ENCODE peak calls at places on chromosomes 16 and 17, in five cellular contexts. One of them, this sample, is unnamed.

GRCh38 chr17:10177131-10177920 is 21.1 kb downstream of the GAS7 start:
- DNase-seq in left lung: no peak
- DNase-seq in esophagus squamous epithelium: no peak
- DNase-seq in tibial artery: no peak
- DNase-seq in Panc1: no peak
- DNase-seq in this sample: no peak

GRCh38 chr16:66035096-66035495 is 331.4 kb upstream of the CDH5 start:
- DNase-seq in left lung: no peak
- DNase-seq in esophagus squamous epithelium: no peak
- DNase-seq in tibial artery: no peak
- DNase-seq in Panc1: no peak
- DNase-seq in this sample: no peak

GRCh38 chr16:11736903-11737302 is 5.8 kb downstream of the TXNDC11 start:
- DNase-seq in left lung: no peak
- DNase-seq in esophagus squamous epithelium: no peak
- DNase-seq in tibial artery: no peak
- DNase-seq in Panc1: no peak
- DNase-seq in this sample: no peak

GRCh38 chr16:11484691-11485258 is 101.9 kb downstream of the LITAF start:
- DNase-seq in left lung: no peak
- DNase-seq in esophagus squamous epithelium: no peak
- DNase-seq in tibial artery: no peak
- DNase-seq in Panc1: no peak
- DNase-seq in this sample: no peak

GRCh38 chr17:79027274-79027924 is 3.4 kb downstream of the C1QTNF1 start:
- DNase-seq in left lung: no peak
- DNase-seq in esophagus squamous epithelium: no peak
- DNase-seq in tibial artery: peak; percentile 67
- DNase-seq in Panc1: no peak
- DNase-seq in this sample: peak; percentile 97

GRCh38 chr16:46884513-46885293 is 541 bp downstream of the GPT2 start:
- DNase-seq in left lung: peak; percentile 84
- DNase-seq in esophagus squamous epithelium: no peak
- DNase-seq in tibial artery: no peak
- DNase-seq in Panc1: no peak
- DNase-seq in this sample: no peak

GRCh38 chr16:19710191-19710908 is 7.7 kb downstream of the KNOP1 start:
- DNase-seq in left lung: no peak
- DNase-seq in esophagus squamous epithelium: no peak
- DNase-seq in tibial artery: no peak
- DNase-seq in Panc1: no peak
- DNase-seq in this sample: no peak

GRCh38 chr16:20846030-20846429 is 39.7 kb downstream of the REXO5 start:
- DNase-seq in left lung: no peak
- DNase-seq in esophagus squamous epithelium: no peak
- DNase-seq in tibial artery: no peak
- DNase-seq in Panc1: no peak
- DNase-seq in this sample: no peak

GRCh38 chr16:48126801-48127644 is 28.8 kb downstream of the ABCC12 start:
- DNase-seq in left lung: peak; percentile 81
- DNase-seq in esophagus squamous epithelium: no peak
- DNase-seq in tibial artery: no peak
- DNase-seq in Panc1: peak; percentile 91
- DNase-seq in this sample: peak; percentile 48

GRCh38 chr17:1259910-1260389 is 10.3 kb upstream of the BHLHA9 start:
- DNase-seq in left lung: no peak
- DNase-seq in esophagus squamous epithelium: no peak
- DNase-seq in tibial artery: no peak
- DNase-seq in Panc1: no peak
- DNase-seq in this sample: no peak

GRCh38 chr16:63447121-63447520 is 1410.9 kb upstream of the CDH8 start:
- DNase-seq in left lung: no peak
- DNase-seq in esophagus squamous epithelium: no peak
- DNase-seq in tibial artery: no peak
- DNase-seq in Panc1: no peak
- DNase-seq in this sample: no peak

GRCh38 chr16:57619133-57619605 is 9.3 kb upstream of the ADGRG1 start:
- DNase-seq in left lung: no peak
- DNase-seq in esophagus squamous epithelium: no peak
- DNase-seq in tibial artery: no peak
- DNase-seq in Panc1: no peak
- DNase-seq in this sample: peak; percentile 4

GRCh38 chr17:71963341-71963740 is 157.5 kb upstream of the SOX9 start:
- DNase-seq in left lung: no peak
- DNase-seq in esophagus squamous epithelium: no peak
- DNase-seq in tibial artery: no peak
- DNase-seq in Panc1: no peak
- DNase-seq in this sample: no peak

GRCh38 chr17:31916496-31917064 is 15.1 kb upstream of the UTP6 start:
- DNase-seq in left lung: no peak
- DNase-seq in esophagus squamous epithelium: no peak
- DNase-seq in tibial artery: no peak
- DNase-seq in Panc1: no peak
- DNase-seq in this sample: no peak

GRCh38 chr16:11585460-11586374 is 1.0 kb downstream of the LITAF start:
- DNase-seq in left lung: peak; percentile 85
- DNase-seq in esophagus squamous epithelium: no peak
- DNase-seq in tibial artery: no peak
- DNase-seq in Panc1: no peak
- DNase-seq in this sample: peak; percentile 37

GRCh38 chr16:85753559-85753958 is 2.7 kb upstream of the C16orf74 start:
- DNase-seq in left lung: no peak
- DNase-seq in esophagus squamous epithelium: no peak
- DNase-seq in tibial artery: no peak
- DNase-seq in Panc1: no peak
- DNase-seq in this sample: no peak

GRCh38 chr17:44850025-44850424 is 2.3 kb downstream of the HIGD1B start:
- DNase-seq in left lung: no peak
- DNase-seq in esophagus squamous epithelium: no peak
- DNase-seq in tibial artery: no peak
- DNase-seq in Panc1: no peak
- DNase-seq in this sample: no peak

GRCh38 chr17:82065193-82065637 is 389 bp downstream of the DUS1L start:
- DNase-seq in left lung: peak; percentile 86
- DNase-seq in esophagus squamous epithelium: no peak
- DNase-seq in tibial artery: no peak
- DNase-seq in Panc1: no peak
- DNase-seq in this sample: no peak

GRCh38 chr16:79758615-79759346 is 158.2 kb upstream of the MAF start:
- DNase-seq in left lung: no peak
- DNase-seq in esophagus squamous epithelium: no peak
- DNase-seq in tibial artery: no peak
- DNase-seq in Panc1: no peak
- DNase-seq in this sample: no peak

GRCh38 chr16:77956231-77956630 is 66.1 kb upstream of the CLEC3A start:
- DNase-seq in left lung: no peak
- DNase-seq in esophagus squamous epithelium: no peak
- DNase-seq in tibial artery: no peak
- DNase-seq in Panc1: no peak
- DNase-seq in this sample: no peak

GRCh38 chr17:4572131-4572530 is 11.8 kb upstream of the GGT6 start:
- DNase-seq in left lung: no peak
- DNase-seq in esophagus squamous epithelium: no peak
- DNase-seq in tibial artery: no peak
- DNase-seq in Panc1: no peak
- DNase-seq in this sample: no peak

GRCh38 chr17:73711184-73711583 is 66.9 kb upstream of the SDK2 start:
- DNase-seq in left lung: no peak
- DNase-seq in esophagus squamous epithelium: no peak
- DNase-seq in tibial artery: no peak
- DNase-seq in Panc1: no peak
- DNase-seq in this sample: no peak

GRCh38 chr17:18967806-18968744 is 16.1 kb downstream of the SLC5A10 start:
- DNase-seq in left lung: no peak
- DNase-seq in esophagus squamous epithelium: no peak
- DNase-seq in tibial artery: no peak
- DNase-seq in Panc1: no peak
- DNase-seq in this sample: no peak

GRCh38 chr16:4244254-4244812 is 2.5 kb upstream of the SRL start:
- DNase-seq in left lung: no peak
- DNase-seq in esophagus squamous epithelium: no peak
- DNase-seq in tibial artery: no peak
- DNase-seq in Panc1: no peak
- DNase-seq in this sample: peak; percentile 58

GRCh38 chr17:28180449-28180848 is 138.0 kb downstream of the NLK start:
- DNase-seq in left lung: no peak
- DNase-seq in esophagus squamous epithelium: no peak
- DNase-seq in tibial artery: no peak
- DNase-seq in Panc1: no peak
- DNase-seq in this sample: no peak

GRCh38 chr16:87344931-87345631 is 27.9 kb upstream of the C16orf95 start:
- DNase-seq in left lung: no peak
- DNase-seq in esophagus squamous epithelium: no peak
- DNase-seq in tibial artery: no peak
- DNase-seq in Panc1: no peak
- DNase-seq in this sample: no peak

GRCh38 chr16:4280625-4281024 is 7.8 kb upstream of the TFAP4 start:
- DNase-seq in left lung: no peak
- DNase-seq in esophagus squamous epithelium: no peak
- DNase-seq in tibial artery: no peak
- DNase-seq in Panc1: no peak
- DNase-seq in this sample: no peak

GRCh38 chr17:76498886-76499667 is 2.1 kb downstream of the RHBDF2 start:
- DNase-seq in left lung: no peak
- DNase-seq in esophagus squamous epithelium: no peak
- DNase-seq in tibial artery: no peak
- DNase-seq in Panc1: no peak
- DNase-seq in this sample: no peak

GRCh38 chr16:48212033-48212432 is 32.1 kb upstream of the LONP2 start:
- DNase-seq in left lung: no peak
- DNase-seq in esophagus squamous epithelium: no peak
- DNase-seq in tibial artery: peak; percentile 48
- DNase-seq in Panc1: no peak
- DNase-seq in this sample: no peak

GRCh38 chr17:44279586-44280344 is 11.8 kb upstream of the SLC4A1 start:
- DNase-seq in left lung: peak; percentile 88
- DNase-seq in esophagus squamous epithelium: no peak
- DNase-seq in tibial artery: peak; percentile 81
- DNase-seq in Panc1: peak; percentile 8
- DNase-seq in this sample: peak; percentile 97

GRCh38 chr16:71524566-71525553 is 1.4 kb upstream of the CHST4 start:
- DNase-seq in left lung: no peak
- DNase-seq in esophagus squamous epithelium: no peak
- DNase-seq in tibial artery: no peak
- DNase-seq in Panc1: no peak
- DNase-seq in this sample: no peak
- H3K4me3 ChIP-seq in left lung: no peak overlapping the region
- H3K4me3 ChIP-seq in esophagus squamous epithelium: no peak overlapping the region
- H3K4me3 ChIP-seq in tibial artery: no peak overlapping the region
- H3K4me3 ChIP-seq in Panc1: no peak overlapping the region
- H3K4me3 ChIP-seq in this sample: no peak overlapping the region

DNA sequence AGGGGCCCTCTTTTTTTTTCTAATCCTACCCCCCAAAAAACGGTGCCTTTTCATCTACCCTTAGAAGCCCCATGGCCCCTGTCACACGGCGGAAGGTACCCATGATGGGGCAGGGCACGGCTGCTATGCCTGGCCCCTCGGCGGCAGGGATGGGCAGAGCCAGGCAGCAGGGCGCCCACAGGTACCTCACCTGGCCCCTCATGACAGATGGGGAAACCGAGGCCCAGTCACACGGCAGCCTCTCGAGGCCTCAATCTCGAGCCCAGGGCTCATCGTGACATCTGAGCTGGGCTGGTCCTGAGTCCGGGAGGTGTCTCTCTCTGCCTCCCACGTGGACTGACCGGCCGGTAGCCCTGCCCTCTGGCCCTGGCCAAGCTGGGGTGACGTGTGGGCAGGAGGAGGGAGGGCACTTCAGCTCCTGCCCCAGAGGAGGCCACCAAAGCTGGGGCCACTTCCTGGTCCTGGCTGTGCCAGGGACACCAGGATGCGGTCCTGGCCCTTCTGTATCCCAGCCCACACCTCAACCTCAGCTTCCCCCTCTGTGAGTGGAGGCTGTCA is 11.6 kb downstream of the TRAF7 start:
- DNase-seq in left lung: no peak
- DNase-seq in esophagus squamous epithelium: no peak
- DNase-seq in tibial artery: no peak
- DNase-seq in Panc1: no peak
- DNase-seq in this sample: no peak
- H3K36me3 ChIP-seq in left lung: no peaks in the 10 kb centered on the region
- H3K36me3 ChIP-seq in esophagus squamous epithelium: peaks cover 11% of the 10 kb centered on the region
- H3K36me3 ChIP-seq in tibial artery: peaks cover 22% of the 10 kb centered on the region
- H3K36me3 ChIP-seq in Panc1: peaks cover 4% of the 10 kb centered on the region
- H3K36me3 ChIP-seq in this sample: no peaks in the 10 kb centered on the region

DNA sequence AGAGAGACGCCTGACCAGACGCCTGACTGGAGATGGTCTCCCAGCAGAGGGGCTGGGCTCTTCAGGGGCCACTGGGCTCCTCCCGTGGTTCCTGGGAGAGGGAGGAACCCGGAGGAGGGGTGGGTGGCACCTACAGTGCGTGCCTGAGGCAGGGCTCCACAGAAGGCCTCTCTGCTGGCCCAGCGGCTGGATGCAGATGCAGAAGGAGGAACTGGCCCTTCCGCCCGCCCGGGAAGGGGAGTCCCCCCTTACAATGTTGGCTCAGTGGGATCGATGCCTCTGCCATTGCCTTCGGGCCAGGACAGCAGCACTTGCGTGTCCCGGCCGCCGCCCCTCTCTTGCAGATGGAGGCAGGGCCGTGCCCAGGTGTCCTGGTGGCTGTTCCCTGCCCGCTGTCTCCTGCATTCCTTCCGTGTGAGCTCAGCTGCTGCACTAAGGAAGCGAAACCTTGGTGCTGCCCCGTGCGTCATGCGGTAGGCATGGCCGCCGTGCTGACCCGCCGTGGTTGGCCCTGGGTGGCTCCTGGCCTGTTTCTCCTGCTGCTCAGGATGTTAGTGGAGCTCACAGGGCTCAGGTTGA is 15.1 kb downstream of the BAIAP2 start:
- DNase-seq in left lung: peak; percentile 87
- DNase-seq in esophagus squamous epithelium: peak; percentile 30
- DNase-seq in tibial artery: no peak
- DNase-seq in Panc1: no peak
- DNase-seq in this sample: no peak
- H3K4me1 ChIP-seq in left lung: peaks cover 34% of the 10 kb centered on the region
- H3K4me1 ChIP-seq in esophagus squamous epithelium: peaks cover 96% of the 10 kb centered on the region
- H3K4me1 ChIP-seq in tibial artery: peaks cover 4% of the 10 kb centered on the region
- H3K4me1 ChIP-seq in Panc1: peaks cover 84% of the 10 kb centered on the region
- H3K4me1 ChIP-seq in this sample: peaks cover 34% of the 10 kb centered on the region

DNA sequence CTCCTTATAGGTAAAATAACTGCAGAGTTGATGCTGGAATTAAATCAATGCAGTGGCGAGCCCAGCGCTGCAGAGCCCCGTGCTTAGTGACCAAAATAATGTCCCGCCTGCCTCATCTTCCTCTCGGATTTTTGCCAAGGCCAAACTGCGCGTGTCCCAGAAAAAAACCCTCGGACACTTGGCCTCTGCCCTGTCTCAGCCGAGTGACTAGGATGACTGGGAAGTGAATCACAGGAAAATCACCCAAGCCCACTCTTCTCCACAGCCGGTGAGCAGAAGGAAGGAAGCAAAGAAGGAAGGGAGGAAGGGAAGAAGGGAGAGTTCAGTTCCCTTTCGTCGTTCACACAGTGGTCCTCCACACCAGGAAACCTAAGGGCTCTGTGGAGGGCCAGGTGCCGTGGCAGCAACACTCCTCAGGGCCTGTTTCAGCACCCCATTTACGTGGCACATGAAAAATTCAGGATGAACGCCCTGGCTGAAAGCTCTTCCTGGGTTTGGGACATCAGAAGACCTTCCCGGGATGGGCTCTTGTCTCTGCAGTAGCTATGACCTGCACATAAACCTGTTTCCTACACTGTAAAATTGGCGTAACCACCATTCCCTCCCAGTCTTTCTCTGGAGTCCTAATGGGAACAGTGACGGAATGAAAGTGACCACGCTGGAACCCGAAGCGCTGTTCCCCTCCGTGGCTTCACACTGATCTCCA is 25.4 kb upstream of the HOXB13 start:
- DNase-seq in left lung: no peak
- DNase-seq in esophagus squamous epithelium: no peak
- DNase-seq in tibial artery: no peak
- DNase-seq in Panc1: no peak
- DNase-seq in this sample: peak; percentile 39
- H3K4me3 ChIP-seq in left lung: no peak overlapping the region
- H3K4me3 ChIP-seq in esophagus squamous epithelium: no peak overlapping the region
- H3K4me3 ChIP-seq in tibial artery: no peak overlapping the region
- H3K4me3 ChIP-seq in Panc1: no peak overlapping the region
- H3K4me3 ChIP-seq in this sample: no peak overlapping the region